ENCODE peak calls at places on chromosomes 6 and 20, in ten cellular contexts. One of them, this sample, is unnamed.

GRCh38 chr20:20181322-20181721 is 129.0 kb downstream of the CFAP61 start:
- DNase-seq in posterior cingulate gyrus: no peak
- DNase-seq in SK-MEL-5: no peak
- DNase-seq in NCI-H226: no peak
- DNase-seq in anterior cingulate cortex: no peak
- DNase-seq in dermis blood vessel endothelial cell: no peak
- DNase-seq in stimulated activated CD4-positive, alpha-beta T cell treated with anti-CD3 and anti-CD28 coated beads, Interleukin-4, amount 100 ng/mL, for 1 hour: no peak
- DNase-seq in fibroblast of lung: no peak
- DNase-seq in left cardiac atrium: no peak
- DNase-seq in activated CD4-positive, CD25-positive, alpha-beta regulatory T cell: no peak
- DNase-seq in this sample: no peak

GRCh38 chr6:127458817-127459216 is 372 bp downstream of the KIAA0408 start:
- DNase-seq in posterior cingulate gyrus: no peak
- DNase-seq in SK-MEL-5: peak
- DNase-seq in NCI-H226: no peak
- DNase-seq in anterior cingulate cortex: no peak
- DNase-seq in dermis blood vessel endothelial cell: no peak
- DNase-seq in stimulated activated CD4-positive, alpha-beta T cell treated with anti-CD3 and anti-CD28 coated beads, Interleukin-4, amount 100 ng/mL, for 1 hour: no peak
- DNase-seq in fibroblast of lung: peak
- DNase-seq in left cardiac atrium: peak
- DNase-seq in activated CD4-positive, CD25-positive, alpha-beta regulatory T cell: no peak
- DNase-seq in this sample: peak

GRCh38 chr6:10403385-10404106 is 11.3 kb downstream of the TFAP2A start:
- DNase-seq in posterior cingulate gyrus: no peak
- DNase-seq in SK-MEL-5: peak
- DNase-seq in NCI-H226: peak
- DNase-seq in anterior cingulate cortex: no peak
- DNase-seq in dermis blood vessel endothelial cell: peak
- DNase-seq in stimulated activated CD4-positive, alpha-beta T cell treated with anti-CD3 and anti-CD28 coated beads, Interleukin-4, amount 100 ng/mL, for 1 hour: no peak
- DNase-seq in fibroblast of lung: peak
- DNase-seq in left cardiac atrium: no peak
- DNase-seq in activated CD4-positive, CD25-positive, alpha-beta regulatory T cell: no peak
- DNase-seq in this sample: peak

GRCh38 chr6:137122612-137123011 is 50.8 kb downstream of the IL22RA2 start:
- DNase-seq in posterior cingulate gyrus: no peak
- DNase-seq in SK-MEL-5: no peak
- DNase-seq in NCI-H226: no peak
- DNase-seq in anterior cingulate cortex: no peak
- DNase-seq in dermis blood vessel endothelial cell: no peak
- DNase-seq in stimulated activated CD4-positive, alpha-beta T cell treated with anti-CD3 and anti-CD28 coated beads, Interleukin-4, amount 100 ng/mL, for 1 hour: no peak
- DNase-seq in fibroblast of lung: no peak
- DNase-seq in left cardiac atrium: no peak
- DNase-seq in activated CD4-positive, CD25-positive, alpha-beta regulatory T cell: no peak
- DNase-seq in this sample: no peak

GRCh38 chr6:133646021-133646682 is 242.8 kb upstream of the TCF21 start:
- DNase-seq in posterior cingulate gyrus: no peak
- DNase-seq in SK-MEL-5: peak
- DNase-seq in NCI-H226: peak
- DNase-seq in anterior cingulate cortex: no peak
- DNase-seq in dermis blood vessel endothelial cell: no peak
- DNase-seq in stimulated activated CD4-positive, alpha-beta T cell treated with anti-CD3 and anti-CD28 coated beads, Interleukin-4, amount 100 ng/mL, for 1 hour: no peak
- DNase-seq in fibroblast of lung: peak
- DNase-seq in left cardiac atrium: no peak
- DNase-seq in activated CD4-positive, CD25-positive, alpha-beta regulatory T cell: no peak
- DNase-seq in this sample: peak

GRCh38 chr20:63628246-63628975 is 1.5 kb upstream of the GMEB2 start:
- DNase-seq in posterior cingulate gyrus: no peak
- DNase-seq in SK-MEL-5: peak
- DNase-seq in NCI-H226: peak
- DNase-seq in anterior cingulate cortex: no peak
- DNase-seq in dermis blood vessel endothelial cell: peak
- DNase-seq in stimulated activated CD4-positive, alpha-beta T cell treated with anti-CD3 and anti-CD28 coated beads, Interleukin-4, amount 100 ng/mL, for 1 hour: peak
- DNase-seq in fibroblast of lung: peak
- DNase-seq in left cardiac atrium: peak
- DNase-seq in activated CD4-positive, CD25-positive, alpha-beta regulatory T cell: peak
- DNase-seq in this sample: peak

GRCh38 chr6:26044140-26045045 is 42.8 kb upstream of the HFE start:
- DNase-seq in posterior cingulate gyrus: no peak
- DNase-seq in SK-MEL-5: no peak
- DNase-seq in NCI-H226: no peak
- DNase-seq in anterior cingulate cortex: no peak
- DNase-seq in dermis blood vessel endothelial cell: peak
- DNase-seq in stimulated activated CD4-positive, alpha-beta T cell treated with anti-CD3 and anti-CD28 coated beads, Interleukin-4, amount 100 ng/mL, for 1 hour: peak
- DNase-seq in fibroblast of lung: peak
- DNase-seq in left cardiac atrium: peak
- DNase-seq in activated CD4-positive, CD25-positive, alpha-beta regulatory T cell: no peak
- DNase-seq in this sample: peak

GRCh38 chr6:44355640-44356039 is 13.2 kb downstream of the SPATS1 start:
- DNase-seq in posterior cingulate gyrus: no peak
- DNase-seq in SK-MEL-5: no peak
- DNase-seq in NCI-H226: no peak
- DNase-seq in anterior cingulate cortex: no peak
- DNase-seq in dermis blood vessel endothelial cell: no peak
- DNase-seq in stimulated activated CD4-positive, alpha-beta T cell treated with anti-CD3 and anti-CD28 coated beads, Interleukin-4, amount 100 ng/mL, for 1 hour: no peak
- DNase-seq in fibroblast of lung: no peak
- DNase-seq in left cardiac atrium: no peak
- DNase-seq in activated CD4-positive, CD25-positive, alpha-beta regulatory T cell: no peak
- DNase-seq in this sample: no peak

GRCh38 chr6:144345451-144345850 is 60.3 kb downstream of the UTRN start:
- DNase-seq in posterior cingulate gyrus: no peak
- DNase-seq in SK-MEL-5: no peak
- DNase-seq in NCI-H226: no peak
- DNase-seq in anterior cingulate cortex: no peak
- DNase-seq in dermis blood vessel endothelial cell: no peak
- DNase-seq in stimulated activated CD4-positive, alpha-beta T cell treated with anti-CD3 and anti-CD28 coated beads, Interleukin-4, amount 100 ng/mL, for 1 hour: no peak
- DNase-seq in fibroblast of lung: no peak
- DNase-seq in left cardiac atrium: no peak
- DNase-seq in activated CD4-positive, CD25-positive, alpha-beta regulatory T cell: no peak
- DNase-seq in this sample: no peak

GRCh38 chr20:47314647-47315338 is 41.7 kb downstream of the ZMYND8 start:
- DNase-seq in posterior cingulate gyrus: no peak
- DNase-seq in SK-MEL-5: no peak
- DNase-seq in NCI-H226: no peak
- DNase-seq in anterior cingulate cortex: no peak
- DNase-seq in dermis blood vessel endothelial cell: no peak
- DNase-seq in stimulated activated CD4-positive, alpha-beta T cell treated with anti-CD3 and anti-CD28 coated beads, Interleukin-4, amount 100 ng/mL, for 1 hour: no peak
- DNase-seq in fibroblast of lung: no peak
- DNase-seq in left cardiac atrium: no peak
- DNase-seq in activated CD4-positive, CD25-positive, alpha-beta regulatory T cell: no peak
- DNase-seq in this sample: no peak